ENCODE peak calls at places on chromosomes 11 and 22, in six cellular contexts. R, E, O, Z, V and H are unnamed samples.

GRCh38 chr22:41512421-41513194 is 31.7 kb downstream of the POLR3H start:
- DNase-seq in R (no peak), E (peak), O (no peak), Z (no peak), V (no peak), H (no peak)

GRCh38 chr22:27032121-27032761 is 374.9 kb downstream of the MIAT start:
- DNase-seq in R (no peak), E (no peak), O (no peak), Z (no peak), V (no peak), H (no peak)

GRCh38 chr11:78339483-78339882 is 78.1 kb downstream of the GAB2 start:
- DNase-seq in R (no peak), E (no peak), O (no peak), Z (no peak), V (no peak), H (no peak)

GRCh38 chr22:35604671-35605457 is 12.3 kb downstream of the MB start:
- DNase-seq in R (no peak), E (no peak), O (no peak), Z (no peak), V (no peak), H (no peak)

GRCh38 chr11:107688322-107688918 is 23.4 kb downstream of the SLN start:
- DNase-seq in R (no peak), E (no peak), O (no peak), Z (no peak), V (no peak), H (no peak)

GRCh38 chr11:84965484-84965883 is 661.7 kb downstream of the DLG2 start:
- DNase-seq in R (no peak), E (no peak), O (no peak), Z (no peak), V (no peak), H (no peak)

GRCh38 chr22:28369849-28370248 is 309.8 kb downstream of the TTC28 start:
- DNase-seq in R (no peak), E (no peak), O (no peak), Z (no peak), V (no peak), H (peak)

GRCh38 chr22:29570456-29570855 is 10.5 kb downstream of the NIPSNAP1 start:
- DNase-seq in R (no peak), E (no peak), O (no peak), Z (no peak), V (no peak), H (no peak)

GRCh38 chr22:37282385-37282677 is at the start of gene CYTH4:
- DNase-seq in R (peak), E (no peak), O (peak), Z (peak), V (no peak), H (peak)

GRCh38 chr11:101848262-101848661 is 66.5 kb upstream of the CEP126 start:
- DNase-seq in R (no peak), E (no peak), O (peak), Z (no peak), V (no peak), H (no peak)

GRCh38 chr22:47168441-47168840 is 406.0 kb downstream of the TBC1D22A start:
- DNase-seq in R (peak), E (no peak), O (no peak), Z (peak), V (no peak), H (peak)

GRCh38 chr22:39384750-39385480 is 14.7 kb upstream of the TAB1 start:
- DNase-seq in R (no peak), E (no peak), O (peak), Z (no peak), V (no peak), H (no peak)

GRCh38 chr11:17541330-17541885 is 2.8 kb downstream of the USH1C start:
- DNase-seq in R (peak), E (no peak), O (no peak), Z (no peak), V (no peak), H (peak)

GRCh38 chr11:120540744-120541143 is 29.2 kb downstream of the GRIK4 start:
- DNase-seq in R (no peak), E (no peak), O (no peak), Z (no peak), V (no peak), H (no peak)

GRCh38 chr11:75073459-75074190 is 23.1 kb downstream of the OR2AT4 start:
- DNase-seq in R (no peak), E (no peak), O (no peak), Z (no peak), V (no peak), H (no peak)

GRCh38 chr11:111851636-111852035 is 19.7 kb downstream of the ALG9 start:
- DNase-seq in R (no peak), E (no peak), O (peak), Z (no peak), V (no peak), H (no peak)

GRCh38 chr11:105236631-105237030 is 97.1 kb upstream of the CARD18 start:
- DNase-seq in R (no peak), E (no peak), O (no peak), Z (no peak), V (no peak), H (no peak)

GRCh38 chr11:67044496-67044895 is 12.2 kb upstream of the RHOD start:
- DNase-seq in R (no peak), E (no peak), O (no peak), Z (no peak), V (no peak), H (no peak)

GRCh38 chr11:20125927-20126326 is 34.3 kb downstream of the DBX1 start:
- DNase-seq in R (no peak), E (no peak), O (no peak), Z (no peak), V (no peak), H (no peak)

GRCh38 chr11:134358853-134359490 is 27.2 kb downstream of the GLB1L2 start:
- DNase-seq in R (no peak), E (no peak), O (no peak), Z (no peak), V (no peak), H (no peak)

GRCh38 chr22:30004689-30005088 is 75.6 kb upstream of the HORMAD2 start:
- DNase-seq in R (no peak), E (no peak), O (peak), Z (no peak), V (no peak), H (no peak)

GRCh38 chr11:67998150-67999045 is 5.5 kb downstream of the UNC93B1 start:
- DNase-seq in R (no peak), E (no peak), O (no peak), Z (no peak), V (no peak), H (peak)

GRCh38 chr11:125443767-125444311 is 52.2 kb downstream of the FEZ1 start:
- DNase-seq in R (no peak), E (no peak), O (no peak), Z (no peak), V (no peak), H (no peak)

GRCh38 chr22:38228873-38229740 is 27.3 kb downstream of the MAFF start:
- DNase-seq in R (no peak), E (peak), O (peak), Z (peak), V (no peak), H (peak)

GRCh38 chr11:130314184-130314748 is 451 bp downstream of the ZBTB44 start:
- DNase-seq in R (peak), E (peak), O (peak), Z (peak), V (no peak), H (peak)

GRCh38 chr11:78149646-78150045 is 10.2 kb upstream of the ALG8 start:
- DNase-seq in R (no peak), E (no peak), O (peak), Z (no peak), V (no peak), H (no peak)

GRCh38 chr22:41308054-41308453 is 6.7 kb downstream of the ZC3H7B start:
- DNase-seq in R (no peak), E (no peak), O (no peak), Z (no peak), V (no peak), H (no peak)

GRCh38 chr22:27880778-27881394 is 38.2 kb downstream of the PITPNB start:
- DNase-seq in R (no peak), E (peak), O (peak), Z (no peak), V (no peak), H (no peak)

GRCh38 chr11:29263971-29264682 is 752.7 kb downstream of the KCNA4 start:
- DNase-seq in R (no peak), E (no peak), O (no peak), Z (no peak), V (no peak), H (no peak)

GRCh38 chr11:59336176-59336575 is 22.5 kb upstream of the OR5AN1 start:
- DNase-seq in R (no peak), E (no peak), O (no peak), Z (no peak), V (no peak), H (no peak)

GRCh38 chr11:42593426-42593825 is 718.4 kb upstream of the API5 start:
- DNase-seq in R (no peak), E (no peak), O (no peak), Z (no peak), V (no peak), H (no peak)

GRCh38 chr22:43734370-43735005 is 77.6 kb downstream of the EFCAB6 start:
- DNase-seq in R (no peak), E (no peak), O (no peak), Z (no peak), V (peak), H (no peak)

GRCh38 chr11:68968306-68969255 is 12.2 kb downstream of the MRGPRD start:
- DNase-seq in R (peak), E (no peak), O (no peak), Z (no peak), V (no peak), H (peak)

GRCh38 chr11:20238712-20239111 is 78.4 kb upstream of the DBX1 start:
- DNase-seq in R (no peak), E (no peak), O (no peak), Z (no peak), V (no peak), H (peak)

GRCh38 chr11:19984048-19984742 is 176.1 kb downstream of the DBX1 start:
- DNase-seq in R (no peak), E (no peak), O (no peak), Z (no peak), V (no peak), H (no peak)

GRCh38 chr22:39287076-39287743 is 32.2 kb downstream of the RPL3 start:
- DNase-seq in R (peak), E (no peak), O (peak), Z (no peak), V (no peak), H (peak)

GRCh38 chr11:62413060-62413696 is 5.7 kb upstream of the SCGB1A1 start:
- DNase-seq in R (no peak), E (no peak), O (no peak), Z (no peak), V (no peak), H (no peak)

GRCh38 chr11:114031599-114032320 is 27.8 kb upstream of the ZBTB16 start:
- DNase-seq in R (no peak), E (no peak), O (no peak), Z (no peak), V (no peak), H (no peak)

GRCh38 chr11:124898711-124899110 is 1.0 kb upstream of the ROBO4 start:
- DNase-seq in R (peak), E (no peak), O (peak), Z (no peak), V (no peak), H (no peak)

GRCh38 chr11:8032122-8032521 is 45.0 kb downstream of the EIF3F start:
- DNase-seq in R (peak), E (no peak), O (no peak), Z (no peak), V (no peak), H (no peak)

DNA sequence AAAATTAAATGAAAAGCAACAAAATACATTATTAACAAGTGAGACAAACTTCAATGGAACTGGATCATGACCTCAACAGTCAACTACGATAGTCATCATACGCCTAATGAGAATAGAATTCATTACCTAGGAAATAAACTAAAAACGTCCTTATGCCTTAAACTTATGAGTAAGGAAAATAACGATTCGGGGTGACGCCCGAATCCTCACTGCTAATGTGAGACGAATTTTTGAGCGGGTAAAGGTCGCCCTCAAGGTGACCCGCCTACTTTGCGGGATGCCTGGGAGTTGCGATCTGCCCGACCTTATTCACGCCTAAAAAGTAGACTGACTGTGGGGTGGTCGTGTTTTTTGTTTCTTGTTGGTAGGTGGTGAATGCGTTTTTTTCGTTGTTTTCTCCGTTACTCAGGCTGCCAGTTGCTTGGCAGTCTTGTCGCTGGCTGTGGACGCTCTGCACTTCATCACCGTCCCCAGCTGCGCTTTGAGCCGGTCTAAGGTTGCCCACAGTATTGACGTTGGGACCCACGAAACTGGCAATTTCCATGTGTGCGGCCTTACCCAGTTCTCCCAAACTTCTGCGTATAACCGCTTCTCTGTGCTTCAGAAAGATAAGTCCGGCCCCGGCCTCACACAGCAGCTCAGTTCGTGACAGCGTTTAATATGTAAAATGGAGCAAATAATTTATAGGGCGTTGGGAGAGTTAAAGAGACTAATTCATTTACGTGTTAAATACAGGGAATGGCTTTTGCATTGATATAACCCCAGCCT is 593 bp upstream of the POLDIP3 start:
- DNase-seq in R (peak), E (peak), O (peak), Z (peak), V (peak), H (peak)
- TF ChIP-seq POLR2A in R (peak), E (peak), O (peak), Z (peak), V (peak), H (peak)

GRCh38 chr11:121715395-121715794 is 262.6 kb upstream of the SORL1-AS1 start:
- DNase-seq in R (no peak), E (no peak), O (no peak), Z (no peak), V (peak), H (no peak)
- TF ChIP-seq POLR2AphosphoS5 in R (no peak), E (no peak), O (no peak), Z (no peak), V (peak), H (no peak)

DNA sequence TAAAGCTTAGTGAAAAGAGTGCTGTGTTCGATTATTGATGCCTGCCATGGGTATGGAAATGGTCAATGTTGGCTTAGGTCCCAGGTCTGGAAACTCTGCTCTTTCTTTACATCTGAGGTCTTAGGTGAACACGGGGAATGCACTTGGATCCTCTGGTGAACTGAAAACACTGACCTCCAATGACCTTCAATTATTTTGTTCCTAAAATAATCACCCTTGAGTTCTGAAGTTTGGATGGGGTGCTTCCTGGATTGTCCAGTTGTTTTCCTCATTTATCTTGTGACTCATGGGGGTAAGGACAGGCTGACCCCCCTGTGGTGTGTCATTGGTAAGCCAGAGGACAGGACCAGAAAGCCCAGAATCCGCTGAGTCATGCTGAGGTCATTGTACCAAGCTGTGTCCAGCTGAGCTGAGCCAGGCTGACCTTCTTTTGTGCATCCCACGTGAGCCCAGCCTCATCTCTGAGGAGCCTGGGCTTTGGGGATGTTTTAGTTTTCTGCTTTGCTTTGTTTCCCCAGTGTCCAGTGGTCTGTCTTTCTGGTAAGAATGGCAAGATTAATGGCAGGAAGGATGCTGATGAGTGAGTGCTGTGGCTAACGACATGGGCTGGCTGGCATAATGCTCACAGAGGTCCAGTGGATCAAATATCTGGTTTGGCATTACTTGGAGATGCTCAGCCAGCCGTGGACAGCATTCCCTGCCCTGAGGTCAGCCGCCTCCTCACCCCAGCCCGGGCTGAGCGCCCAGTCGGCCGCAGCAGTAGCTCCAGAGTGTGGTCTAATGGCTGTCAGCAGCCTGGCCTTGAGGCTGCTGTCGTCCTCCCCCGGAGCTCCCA is 35.6 kb downstream of the AMPD3 start:
- DNase-seq in R (peak), E (peak), O (peak), Z (peak), V (peak), H (peak)
- H3K4me3 ChIP-seq in R (no peak), E (no peak), O (no peak), Z (no peak), V (no peak), H (no peak)

DNA sequence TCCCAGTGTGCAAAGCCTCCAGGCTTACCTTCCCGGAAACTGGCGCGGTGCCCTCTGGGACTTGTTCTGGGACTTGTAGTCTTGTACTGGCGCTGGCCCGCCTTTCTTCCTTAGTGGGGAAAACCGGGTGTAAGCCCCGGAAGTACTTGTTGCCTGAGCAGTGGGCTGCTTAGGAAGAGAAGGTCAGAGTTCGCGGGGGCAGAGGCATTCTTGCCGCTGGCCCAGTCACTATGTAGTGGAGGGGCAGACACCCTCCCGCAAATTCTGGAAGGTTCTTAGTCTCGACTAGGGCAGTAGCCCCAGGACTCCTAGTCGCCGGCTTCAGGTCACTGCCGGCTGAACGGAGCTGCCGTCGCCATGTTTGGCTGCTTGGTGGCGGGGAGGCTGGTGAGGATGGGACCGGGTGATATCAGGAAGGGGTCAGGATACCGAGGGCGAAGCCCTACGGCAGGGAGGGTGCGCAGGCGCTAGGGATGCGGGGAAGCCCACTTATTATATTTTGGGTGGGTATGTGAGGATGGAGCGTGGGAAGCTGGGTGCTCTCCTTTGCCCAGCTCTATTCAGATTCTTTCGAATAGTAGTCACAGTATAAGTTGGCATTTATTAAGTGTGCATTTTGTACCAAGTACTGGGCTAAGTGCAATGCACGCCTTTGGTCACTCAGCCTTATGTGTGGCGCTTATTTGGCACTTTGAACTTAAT is at the start of gene HIKESHI:
- DNase-seq in R (peak), E (peak), O (peak), Z (peak), V (peak), H (peak)
- TF ChIP-seq POLR2A in R (no peak), E (no peak), O (peak), Z (no peak), V (no peak), H (peak)

GRCh38 chr11:35365395-35365794 is 54.0 kb downstream of the SLC1A2 start:
- DNase-seq in R (no peak), E (no peak), O (no peak), Z (no peak), V (no peak), H (no peak)

GRCh38 chr11:35362571-35362980 is 56.8 kb downstream of the SLC1A2 start:
- DNase-seq in R (no peak), E (no peak), O (no peak), Z (no peak), V (no peak), H (no peak)

GRCh38 chr11:35365961-35366360 is 53.4 kb downstream of the SLC1A2 start:
- DNase-seq in R (no peak), E (no peak), O (no peak), Z (no peak), V (no peak), H (no peak)

GRCh38 chr11:35363246-35364100 is 55.9 kb downstream of the SLC1A2 start:
- DNase-seq in R (no peak), E (no peak), O (no peak), Z (no peak), V (no peak), H (no peak)

DNA sequence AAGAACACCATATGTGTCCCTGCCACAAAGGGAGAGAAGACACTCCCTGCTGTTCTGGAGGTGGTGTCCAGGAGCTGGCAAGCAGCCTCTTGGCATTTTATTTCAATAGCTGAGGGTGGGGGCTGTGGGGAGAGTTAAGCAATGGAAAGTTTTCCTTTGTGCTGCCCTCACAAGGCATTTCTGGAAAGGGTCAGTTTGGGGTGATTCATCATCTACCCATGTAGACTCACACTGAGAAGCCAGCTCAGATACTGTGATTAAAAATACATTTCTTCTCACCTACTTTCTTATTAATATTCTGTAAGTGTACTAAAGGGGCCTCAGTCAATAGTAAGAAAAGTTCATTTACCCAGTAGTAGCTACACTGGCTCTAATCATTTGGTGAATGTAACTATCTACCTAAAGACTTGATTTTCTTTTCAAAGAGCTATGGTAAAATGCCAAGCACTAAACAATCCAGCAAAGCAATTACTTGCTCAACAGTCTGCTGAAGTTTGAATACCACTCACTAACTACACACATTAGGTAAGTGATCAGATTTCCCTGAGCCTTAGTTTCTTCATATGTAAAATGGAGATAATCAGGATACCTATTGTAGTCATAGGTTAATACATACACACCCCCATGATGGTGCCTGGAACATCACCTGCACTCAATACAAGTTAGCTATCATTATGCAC is 55.1 kb downstream of the SLC1A2 start:
- DNase-seq in R (no peak), E (peak), O (no peak), Z (peak), V (peak), H (peak)
- TF ChIP-seq POLR2AphosphoS5 in R (no peak), E (no peak), O (no peak), Z (no peak), V (peak), H (no peak)